ENCODE peak calls at places on chromosome 19, in five cellular contexts. One of them, this sample, is unnamed.

GRCh38 chr19:49546825-49547565 is 19.2 kb downstream of the RCN3 start:
- DNase-seq in stimulated activated CD4-positive, alpha-beta T cell treated with anti-CD3 and anti-CD28 coated beads, TNF-alpha, amount 100 ng/mL, for 48 hours: peak; percentile 56
- DNase-seq in BE2C: peak; percentile 83
- DNase-seq in activated CD8-positive, alpha-beta memory T cell treated with anti-CD3 and anti-CD28 coated beads for 4 hours: no peak
- DNase-seq in heart right ventricle: no peak
- DNase-seq in this sample: no peak

GRCh38 chr19:40705362-40705651 is 11.4 kb downstream of the COQ8B start:
- DNase-seq in stimulated activated CD4-positive, alpha-beta T cell treated with anti-CD3 and anti-CD28 coated beads, TNF-alpha, amount 100 ng/mL, for 48 hours: no peak
- DNase-seq in BE2C: no peak
- DNase-seq in activated CD8-positive, alpha-beta memory T cell treated with anti-CD3 and anti-CD28 coated beads for 4 hours: no peak
- DNase-seq in heart right ventricle: peak; percentile 64
- DNase-seq in this sample: no peak

GRCh38 chr19:5111051-5111450 is 142.1 kb downstream of the KDM4B start:
- DNase-seq in stimulated activated CD4-positive, alpha-beta T cell treated with anti-CD3 and anti-CD28 coated beads, TNF-alpha, amount 100 ng/mL, for 48 hours: no peak
- DNase-seq in BE2C: no peak
- DNase-seq in activated CD8-positive, alpha-beta memory T cell treated with anti-CD3 and anti-CD28 coated beads for 4 hours: no peak
- DNase-seq in heart right ventricle: no peak
- DNase-seq in this sample: no peak

GRCh38 chr19:13260883-13261653 is 110.9 kb downstream of the IER2 start:
- DNase-seq in stimulated activated CD4-positive, alpha-beta T cell treated with anti-CD3 and anti-CD28 coated beads, TNF-alpha, amount 100 ng/mL, for 48 hours: no peak
- DNase-seq in BE2C: no peak
- DNase-seq in activated CD8-positive, alpha-beta memory T cell treated with anti-CD3 and anti-CD28 coated beads for 4 hours: peak; percentile 10
- DNase-seq in heart right ventricle: no peak
- DNase-seq in this sample: no peak

GRCh38 chr19:12952488-12953455 is 4.3 kb downstream of the GADD45GIP1 start:
- DNase-seq in stimulated activated CD4-positive, alpha-beta T cell treated with anti-CD3 and anti-CD28 coated beads, TNF-alpha, amount 100 ng/mL, for 48 hours: no peak
- DNase-seq in BE2C: peak; percentile 75
- DNase-seq in activated CD8-positive, alpha-beta memory T cell treated with anti-CD3 and anti-CD28 coated beads for 4 hours: no peak
- DNase-seq in heart right ventricle: no peak
- DNase-seq in this sample: no peak

GRCh38 chr19:38733241-38733492 is 11.1 kb downstream of the CAPN12 start:
- DNase-seq in stimulated activated CD4-positive, alpha-beta T cell treated with anti-CD3 and anti-CD28 coated beads, TNF-alpha, amount 100 ng/mL, for 48 hours: no peak
- DNase-seq in BE2C: no peak
- DNase-seq in activated CD8-positive, alpha-beta memory T cell treated with anti-CD3 and anti-CD28 coated beads for 4 hours: no peak
- DNase-seq in heart right ventricle: no peak
- DNase-seq in this sample: no peak

GRCh38 chr19:4449022-4449825 is 8.4 kb downstream of the UBXN6 start:
- DNase-seq in stimulated activated CD4-positive, alpha-beta T cell treated with anti-CD3 and anti-CD28 coated beads, TNF-alpha, amount 100 ng/mL, for 48 hours: no peak
- DNase-seq in BE2C: no peak
- DNase-seq in activated CD8-positive, alpha-beta memory T cell treated with anti-CD3 and anti-CD28 coated beads for 4 hours: no peak
- DNase-seq in heart right ventricle: peak; percentile 81
- DNase-seq in this sample: no peak

GRCh38 chr19:42282036-42282762 is 13.1 kb downstream of the CIC start:
- DNase-seq in stimulated activated CD4-positive, alpha-beta T cell treated with anti-CD3 and anti-CD28 coated beads, TNF-alpha, amount 100 ng/mL, for 48 hours: no peak
- DNase-seq in BE2C: peak; percentile 20
- DNase-seq in activated CD8-positive, alpha-beta memory T cell treated with anti-CD3 and anti-CD28 coated beads for 4 hours: no peak
- DNase-seq in heart right ventricle: no peak
- DNase-seq in this sample: no peak

GRCh38 chr19:29384676-29385075 is 141.1 kb upstream of the VSTM2B start:
- DNase-seq in stimulated activated CD4-positive, alpha-beta T cell treated with anti-CD3 and anti-CD28 coated beads, TNF-alpha, amount 100 ng/mL, for 48 hours: no peak
- DNase-seq in BE2C: no peak
- DNase-seq in activated CD8-positive, alpha-beta memory T cell treated with anti-CD3 and anti-CD28 coated beads for 4 hours: no peak
- DNase-seq in heart right ventricle: no peak
- DNase-seq in this sample: no peak

GRCh38 chr19:53131085-53131484 is 1.6 kb downstream of the ZNF415 start:
- DNase-seq in stimulated activated CD4-positive, alpha-beta T cell treated with anti-CD3 and anti-CD28 coated beads, TNF-alpha, amount 100 ng/mL, for 48 hours: no peak
- DNase-seq in BE2C: no peak
- DNase-seq in activated CD8-positive, alpha-beta memory T cell treated with anti-CD3 and anti-CD28 coated beads for 4 hours: no peak
- DNase-seq in heart right ventricle: no peak
- DNase-seq in this sample: no peak

GRCh38 chr19:11446652-11447301 is 11.3 kb downstream of the PRKCSH start:
- DNase-seq in stimulated activated CD4-positive, alpha-beta T cell treated with anti-CD3 and anti-CD28 coated beads, TNF-alpha, amount 100 ng/mL, for 48 hours: peak; percentile 43
- DNase-seq in BE2C: peak; percentile 86
- DNase-seq in activated CD8-positive, alpha-beta memory T cell treated with anti-CD3 and anti-CD28 coated beads for 4 hours: no peak
- DNase-seq in heart right ventricle: peak; percentile 74
- DNase-seq in this sample: no peak

GRCh38 chr19:35560271-35560670 is 3.2 kb downstream of the ATP4A start:
- DNase-seq in stimulated activated CD4-positive, alpha-beta T cell treated with anti-CD3 and anti-CD28 coated beads, TNF-alpha, amount 100 ng/mL, for 48 hours: no peak
- DNase-seq in BE2C: no peak
- DNase-seq in activated CD8-positive, alpha-beta memory T cell treated with anti-CD3 and anti-CD28 coated beads for 4 hours: no peak
- DNase-seq in heart right ventricle: no peak
- DNase-seq in this sample: no peak

GRCh38 chr19:679418-680286 is 3.5 kb downstream of the FSTL3 start:
- DNase-seq in stimulated activated CD4-positive, alpha-beta T cell treated with anti-CD3 and anti-CD28 coated beads, TNF-alpha, amount 100 ng/mL, for 48 hours: no peak
- DNase-seq in BE2C: peak; percentile 53
- DNase-seq in activated CD8-positive, alpha-beta memory T cell treated with anti-CD3 and anti-CD28 coated beads for 4 hours: no peak
- DNase-seq in heart right ventricle: peak; percentile 77
- DNase-seq in this sample: no peak

GRCh38 chr19:33770107-33770506 is 26.6 kb upstream of the KCTD15 start:
- DNase-seq in stimulated activated CD4-positive, alpha-beta T cell treated with anti-CD3 and anti-CD28 coated beads, TNF-alpha, amount 100 ng/mL, for 48 hours: no peak
- DNase-seq in BE2C: no peak
- DNase-seq in activated CD8-positive, alpha-beta memory T cell treated with anti-CD3 and anti-CD28 coated beads for 4 hours: no peak
- DNase-seq in heart right ventricle: no peak
- DNase-seq in this sample: no peak

GRCh38 chr19:54189020-54189667 is at the start of gene MBOAT7:
- DNase-seq in stimulated activated CD4-positive, alpha-beta T cell treated with anti-CD3 and anti-CD28 coated beads, TNF-alpha, amount 100 ng/mL, for 48 hours: no peak
- DNase-seq in BE2C: no peak
- DNase-seq in activated CD8-positive, alpha-beta memory T cell treated with anti-CD3 and anti-CD28 coated beads for 4 hours: no peak
- DNase-seq in heart right ventricle: no peak
- DNase-seq in this sample: no peak

GRCh38 chr19:15091918-15092753 is 10.1 kb downstream of the OR1I1 start:
- DNase-seq in stimulated activated CD4-positive, alpha-beta T cell treated with anti-CD3 and anti-CD28 coated beads, TNF-alpha, amount 100 ng/mL, for 48 hours: peak; percentile 49
- DNase-seq in BE2C: peak; percentile 44
- DNase-seq in activated CD8-positive, alpha-beta memory T cell treated with anti-CD3 and anti-CD28 coated beads for 4 hours: peak; percentile 20
- DNase-seq in heart right ventricle: peak; percentile 15
- DNase-seq in this sample: no peak

GRCh38 chr19:748274-748598 is 2.7 kb upstream of the MISP start:
- DNase-seq in stimulated activated CD4-positive, alpha-beta T cell treated with anti-CD3 and anti-CD28 coated beads, TNF-alpha, amount 100 ng/mL, for 48 hours: no peak
- DNase-seq in BE2C: no peak
- DNase-seq in activated CD8-positive, alpha-beta memory T cell treated with anti-CD3 and anti-CD28 coated beads for 4 hours: no peak
- DNase-seq in heart right ventricle: no peak
- DNase-seq in this sample: no peak

GRCh38 chr19:6223461-6224307 is 56.1 kb downstream of the MLLT1 start:
- DNase-seq in stimulated activated CD4-positive, alpha-beta T cell treated with anti-CD3 and anti-CD28 coated beads, TNF-alpha, amount 100 ng/mL, for 48 hours: no peak
- DNase-seq in BE2C: no peak
- DNase-seq in activated CD8-positive, alpha-beta memory T cell treated with anti-CD3 and anti-CD28 coated beads for 4 hours: no peak
- DNase-seq in heart right ventricle: peak; percentile 45
- DNase-seq in this sample: no peak

GRCh38 chr19:13014101-13014920 is 19.0 kb downstream of the NFIX start:
- DNase-seq in stimulated activated CD4-positive, alpha-beta T cell treated with anti-CD3 and anti-CD28 coated beads, TNF-alpha, amount 100 ng/mL, for 48 hours: no peak
- DNase-seq in BE2C: no peak
- DNase-seq in activated CD8-positive, alpha-beta memory T cell treated with anti-CD3 and anti-CD28 coated beads for 4 hours: no peak
- DNase-seq in heart right ventricle: no peak
- DNase-seq in this sample: no peak

GRCh38 chr19:12884926-12885748 is 1.9 kb downstream of the KLF1 start:
- DNase-seq in stimulated activated CD4-positive, alpha-beta T cell treated with anti-CD3 and anti-CD28 coated beads, TNF-alpha, amount 100 ng/mL, for 48 hours: peak; percentile 92
- DNase-seq in BE2C: peak; percentile 69
- DNase-seq in activated CD8-positive, alpha-beta memory T cell treated with anti-CD3 and anti-CD28 coated beads for 4 hours: peak; percentile 79
- DNase-seq in heart right ventricle: peak; percentile 71
- DNase-seq in this sample: no peak

GRCh38 chr19:30645946-30646577 is 273.9 kb downstream of the ZNF536 start:
- DNase-seq in stimulated activated CD4-positive, alpha-beta T cell treated with anti-CD3 and anti-CD28 coated beads, TNF-alpha, amount 100 ng/mL, for 48 hours: no peak
- DNase-seq in BE2C: no peak
- DNase-seq in activated CD8-positive, alpha-beta memory T cell treated with anti-CD3 and anti-CD28 coated beads for 4 hours: no peak
- DNase-seq in heart right ventricle: no peak
- DNase-seq in this sample: no peak

GRCh38 chr19:20423381-20424207 is 142.0 kb downstream of the ZNF737 start:
- DNase-seq in stimulated activated CD4-positive, alpha-beta T cell treated with anti-CD3 and anti-CD28 coated beads, TNF-alpha, amount 100 ng/mL, for 48 hours: peak; percentile 13
- DNase-seq in BE2C: no peak
- DNase-seq in activated CD8-positive, alpha-beta memory T cell treated with anti-CD3 and anti-CD28 coated beads for 4 hours: no peak
- DNase-seq in heart right ventricle: peak; percentile 57
- DNase-seq in this sample: no peak

GRCh38 chr19:6442087-6442688 is 8.6 kb upstream of the SLC25A41 start:
- DNase-seq in stimulated activated CD4-positive, alpha-beta T cell treated with anti-CD3 and anti-CD28 coated beads, TNF-alpha, amount 100 ng/mL, for 48 hours: no peak
- DNase-seq in BE2C: no peak
- DNase-seq in activated CD8-positive, alpha-beta memory T cell treated with anti-CD3 and anti-CD28 coated beads for 4 hours: no peak
- DNase-seq in heart right ventricle: no peak
- DNase-seq in this sample: no peak

GRCh38 chr19:45477216-45477615 is 9.4 kb downstream of the FOSB start:
- DNase-seq in stimulated activated CD4-positive, alpha-beta T cell treated with anti-CD3 and anti-CD28 coated beads, TNF-alpha, amount 100 ng/mL, for 48 hours: no peak
- DNase-seq in BE2C: no peak
- DNase-seq in activated CD8-positive, alpha-beta memory T cell treated with anti-CD3 and anti-CD28 coated beads for 4 hours: no peak
- DNase-seq in heart right ventricle: no peak
- DNase-seq in this sample: no peak

GRCh38 chr19:47633516-47633915 is 24.6 kb downstream of the BICRA start:
- DNase-seq in stimulated activated CD4-positive, alpha-beta T cell treated with anti-CD3 and anti-CD28 coated beads, TNF-alpha, amount 100 ng/mL, for 48 hours: no peak
- DNase-seq in BE2C: no peak
- DNase-seq in activated CD8-positive, alpha-beta memory T cell treated with anti-CD3 and anti-CD28 coated beads for 4 hours: no peak
- DNase-seq in heart right ventricle: no peak
- DNase-seq in this sample: no peak

GRCh38 chr19:50500060-50500752 is 10.8 kb downstream of the JOSD2 start:
- DNase-seq in stimulated activated CD4-positive, alpha-beta T cell treated with anti-CD3 and anti-CD28 coated beads, TNF-alpha, amount 100 ng/mL, for 48 hours: no peak
- DNase-seq in BE2C: peak; percentile 54
- DNase-seq in activated CD8-positive, alpha-beta memory T cell treated with anti-CD3 and anti-CD28 coated beads for 4 hours: no peak
- DNase-seq in heart right ventricle: peak; percentile 81
- DNase-seq in this sample: no peak

GRCh38 chr19:33446156-33446917 is 72.8 kb downstream of the CEBPG start:
- DNase-seq in stimulated activated CD4-positive, alpha-beta T cell treated with anti-CD3 and anti-CD28 coated beads, TNF-alpha, amount 100 ng/mL, for 48 hours: no peak
- DNase-seq in BE2C: no peak
- DNase-seq in activated CD8-positive, alpha-beta memory T cell treated with anti-CD3 and anti-CD28 coated beads for 4 hours: no peak
- DNase-seq in heart right ventricle: no peak
- DNase-seq in this sample: no peak

GRCh38 chr19:7874080-7874856 is at the start of gene PRR36:
- DNase-seq in stimulated activated CD4-positive, alpha-beta T cell treated with anti-CD3 and anti-CD28 coated beads, TNF-alpha, amount 100 ng/mL, for 48 hours: no peak
- DNase-seq in BE2C: peak; percentile 83
- DNase-seq in activated CD8-positive, alpha-beta memory T cell treated with anti-CD3 and anti-CD28 coated beads for 4 hours: no peak
- DNase-seq in heart right ventricle: no peak
- DNase-seq in this sample: no peak

GRCh38 chr19:10555613-10555979 is 10.2 kb downstream of the KRI1 start:
- DNase-seq in stimulated activated CD4-positive, alpha-beta T cell treated with anti-CD3 and anti-CD28 coated beads, TNF-alpha, amount 100 ng/mL, for 48 hours: no peak
- DNase-seq in BE2C: no peak
- DNase-seq in activated CD8-positive, alpha-beta memory T cell treated with anti-CD3 and anti-CD28 coated beads for 4 hours: no peak
- DNase-seq in heart right ventricle: no peak
- DNase-seq in this sample: no peak

This sample was measured in vagina.